ENCODE peak calls at places on chromosomes 16 and 17, in nine cellular contexts. Z is transverse colon, B is suprapubic skin, H is stomach, V is GM23338, D is K562, L is GM12878, P is breast epithelium, M is HCT116. N is an unnamed sample.

GRCh38 chr17:72578817-72579470 is 458.1 kb downstream of the SOX9 start:
- DNase-seq in Z (no peak), B (no peak), H (no peak), V (no peak), D (no peak), L (no peak), P (no peak), M (no peak), N (no peak)

GRCh38 chr17:78130439-78131101 is at the start of gene TMC8:
- DNase-seq in Z (peak), B (peak), H (peak), V (no peak), D (peak), L (no peak), P (no peak), M (no peak), N (no peak)

GRCh38 chr17:14427914-14428639 is 127.2 kb downstream of the HS3ST3B1 start:
- DNase-seq in Z (peak), B (no peak), H (no peak), V (no peak), D (no peak), L (peak), P (no peak), M (no peak), N (no peak)

GRCh38 chr17:74235040-74235581 is 21.7 kb downstream of the TTYH2 start:
- DNase-seq in Z (no peak), B (no peak), H (no peak), V (no peak), D (no peak), L (peak), P (no peak), M (no peak), N (no peak)

GRCh38 chr17:76537288-76537577 is 276 bp downstream of the CYGB start:
- DNase-seq in Z (no peak), B (no peak), H (peak), V (no peak), D (no peak), L (no peak), P (peak), M (no peak), N (no peak)

GRCh38 chr17:55348749-55349354 is 72.8 kb downstream of the MMD start:
- DNase-seq in Z (peak), B (no peak), H (peak), V (peak), D (peak), L (no peak), P (no peak), M (peak), N (no peak)

GRCh38 chr16:72844225-72844920 is 203.6 kb downstream of the ZFHX3 start:
- DNase-seq in Z (no peak), B (no peak), H (no peak), V (no peak), D (no peak), L (peak), P (no peak), M (no peak), N (no peak)

GRCh38 chr16:66190411-66190810 is 176.1 kb upstream of the CDH5 start:
- DNase-seq in Z (no peak), B (no peak), H (no peak), V (no peak), D (no peak), L (no peak), P (no peak), M (no peak), N (no peak)

GRCh38 chr17:57456622-57457021 is 200.3 kb downstream of the MSI2 start:
- DNase-seq in Z (no peak), B (no peak), H (no peak), V (no peak), D (no peak), L (no peak), P (no peak), M (no peak), N (no peak)

GRCh38 chr17:40707720-40708119 is 4.2 kb upstream of the KRT24 start:
- DNase-seq in Z (no peak), B (peak), H (no peak), V (no peak), D (no peak), L (no peak), P (no peak), M (no peak), N (no peak)

GRCh38 chr17:80261159-80261894 is 675 bp downstream of the RNF213 start:
- DNase-seq in Z (peak), B (no peak), H (peak), V (peak), D (peak), L (no peak), P (peak), M (no peak), N (no peak)

GRCh38 chr16:69404275-69404805 is 18.5 kb upstream of the TERF2 start:
- DNase-seq in Z (peak), B (no peak), H (peak), V (peak), D (peak), L (no peak), P (no peak), M (peak), N (no peak)

GRCh38 chr16:87806608-87807546 is 41.1 kb upstream of the KLHDC4 start:
- DNase-seq in Z (peak), B (no peak), H (peak), V (no peak), D (peak), L (no peak), P (no peak), M (peak), N (no peak)

GRCh38 chr17:76831316-76831715 is 36.9 kb upstream of the MGAT5B start:
- DNase-seq in Z (no peak), B (no peak), H (no peak), V (no peak), D (no peak), L (no peak), P (no peak), M (no peak), N (no peak)

GRCh38 chr17:64005734-64006167 is 7.6 kb downstream of the PRR29 start:
- DNase-seq in Z (peak), B (peak), H (peak), V (no peak), D (peak), L (no peak), P (no peak), M (no peak), N (peak)

GRCh38 chr17:78892936-78893379 is 10.0 kb downstream of the CEP295NL start:
- DNase-seq in Z (no peak), B (no peak), H (no peak), V (no peak), D (no peak), L (no peak), P (no peak), M (no peak), N (no peak)

GRCh38 chr17:72187544-72187943 is 66.7 kb downstream of the SOX9 start:
- DNase-seq in Z (peak), B (no peak), H (peak), V (no peak), D (no peak), L (no peak), P (no peak), M (no peak), N (no peak)

GRCh38 chr16:9004183-9004582 is 40.5 kb upstream of the USP7 start:
- DNase-seq in Z (no peak), B (no peak), H (no peak), V (no peak), D (no peak), L (no peak), P (no peak), M (no peak), N (no peak)

GRCh38 chr17:80265205-80266068 is 4.8 kb downstream of the RNF213 start:
- DNase-seq in Z (no peak), B (no peak), H (no peak), V (no peak), D (no peak), L (peak), P (no peak), M (no peak), N (no peak)

GRCh38 chr17:69357701-69358100 is 30.8 kb upstream of the ABCA5 start:
- DNase-seq in Z (no peak), B (no peak), H (no peak), V (peak), D (no peak), L (no peak), P (no peak), M (no peak), N (no peak)

GRCh38 chr17:1928976-1929375 is 96.2 kb downstream of the RTN4RL1 start:
- DNase-seq in Z (no peak), B (no peak), H (no peak), V (no peak), D (no peak), L (no peak), P (no peak), M (no peak), N (no peak)

DNA sequence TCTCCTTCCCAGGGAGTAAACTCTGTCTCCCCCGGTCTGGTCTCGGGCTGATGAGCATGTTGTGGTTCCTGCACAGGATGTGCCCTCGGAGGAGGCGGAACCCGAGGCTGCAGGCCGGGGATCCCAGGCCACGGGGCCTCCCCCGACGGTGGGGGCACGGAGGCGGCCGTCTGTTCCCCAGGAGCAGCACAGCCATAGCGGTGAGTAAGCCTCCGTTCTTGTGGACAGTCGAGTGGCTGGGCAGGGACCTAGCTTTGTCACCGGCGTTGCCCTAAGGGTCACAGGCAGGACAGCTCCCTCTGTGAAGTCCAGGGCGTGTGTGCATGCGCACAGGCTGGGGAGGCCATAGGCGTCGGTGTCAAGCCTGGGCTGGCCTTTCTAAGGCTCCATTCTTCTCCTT is 3.5 kb downstream of the ZNF213 start:
- DNase-seq in Z (no peak), B (no peak), H (no peak), V (no peak), D (no peak), L (no peak), P (no peak), M (no peak), N (no peak)
- TF ChIP-seq POLR2AphosphoS5 in Z (no peak), B (no peak), H (no peak), V (no peak), D (no peak), L (no peak), P (no peak), M (no peak), N (no peak)

DNA sequence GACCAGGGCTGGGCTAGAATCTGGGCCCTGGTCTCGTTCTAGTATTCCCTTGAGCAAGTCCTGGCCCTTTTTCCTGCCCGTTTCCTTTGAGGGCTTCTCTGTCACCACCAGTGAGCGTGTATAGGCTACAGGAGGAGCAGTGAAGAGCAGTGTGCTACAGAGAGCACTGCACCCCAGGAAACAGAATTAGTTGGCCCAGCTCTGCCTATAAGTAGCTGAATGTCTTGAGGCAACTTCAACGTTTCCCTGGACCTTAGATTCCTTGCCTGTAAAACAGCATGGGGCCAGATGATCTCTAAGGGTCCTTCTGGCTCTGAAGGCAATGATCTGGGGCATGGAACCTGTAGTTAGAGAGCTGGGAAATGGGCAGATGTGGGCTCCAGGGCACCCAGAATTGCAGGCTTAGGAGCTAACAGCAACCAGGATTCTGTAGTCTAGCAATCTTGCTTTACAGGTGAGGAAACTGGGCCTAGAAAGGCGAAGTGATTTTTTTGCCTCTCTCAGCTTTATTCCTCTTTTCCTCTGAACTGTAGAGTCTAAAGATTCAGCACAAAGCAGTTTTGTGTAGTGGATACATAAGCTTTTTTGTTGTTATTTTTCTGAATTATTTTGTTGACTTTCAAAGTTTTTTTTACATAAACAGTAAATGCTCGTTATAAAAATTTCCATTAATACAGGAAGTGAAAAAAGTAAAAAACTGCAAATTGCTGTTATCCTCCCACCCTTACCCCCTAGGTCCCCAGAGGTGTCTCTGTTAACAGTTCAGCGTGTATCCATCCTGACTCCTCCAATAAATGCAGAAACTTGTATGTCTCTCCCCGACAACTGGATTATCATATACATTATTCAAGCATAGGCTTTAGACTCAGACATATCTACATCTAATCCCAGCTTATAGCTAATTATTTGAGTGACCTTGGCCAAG is 1.7 kb upstream of the MYL4 start:
- DNase-seq in Z (no peak), B (no peak), H (no peak), V (no peak), D (no peak), L (no peak), P (no peak), M (no peak), N (no peak)
- H3K27ac ChIP-seq in Z (no peak), B (no peak), H (peak), V (no peak), D (no peak), L (peak), P (no peak), M (no peak), N (no peak)

GRCh38 chr16:89531821-89532526 is 23.8 kb downstream of the SPG7 start:
- DNase-seq in Z (no peak), B (no peak), H (no peak), V (no peak), D (no peak), L (no peak), P (no peak), M (no peak), N (no peak)
- TF ChIP-seq POLR2AphosphoS5 in Z (no peak), B (no peak), H (no peak), V (no peak), D (no peak), L (no peak), P (no peak), M (no peak), N (no peak)

DNA sequence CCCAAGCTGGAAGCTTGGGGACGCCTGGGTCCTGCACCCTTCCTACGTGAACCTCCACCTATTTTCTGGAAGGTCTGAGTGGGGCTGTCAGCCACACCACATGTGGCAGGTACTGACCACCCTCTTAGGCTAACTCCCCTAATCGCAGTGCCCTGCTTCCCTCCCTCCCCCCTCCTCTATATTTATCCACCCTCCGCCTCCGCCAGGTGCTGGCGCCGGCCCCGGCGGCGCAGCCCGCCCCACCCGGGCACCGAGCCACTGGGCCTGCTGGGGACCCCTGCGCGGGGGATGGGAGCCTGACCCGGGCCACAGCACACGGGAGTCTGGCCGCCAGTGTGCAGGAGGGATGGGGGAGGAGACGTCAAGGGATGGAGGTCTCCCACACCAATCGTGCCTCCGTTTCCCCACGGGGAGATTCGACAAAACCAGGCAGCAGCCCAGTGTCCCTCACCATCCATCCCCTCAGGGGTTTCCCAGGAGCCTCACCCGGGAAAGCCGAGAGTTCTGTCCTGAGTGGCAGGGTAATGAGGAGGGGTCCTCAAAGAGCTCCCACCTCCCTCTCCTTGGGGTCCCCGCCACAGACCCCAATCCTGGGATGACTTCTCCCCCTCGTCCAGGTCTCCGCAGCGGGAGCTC is 1.3 kb downstream of the PLEKHH3 start:
- DNase-seq in Z (peak), B (peak), H (peak), V (peak), D (peak), L (no peak), P (no peak), M (no peak), N (no peak)
- H3K27ac ChIP-seq in Z (peak), B (peak), H (peak), V (no peak), D (peak), L (peak), P (peak), M (peak), N (peak)

DNA sequence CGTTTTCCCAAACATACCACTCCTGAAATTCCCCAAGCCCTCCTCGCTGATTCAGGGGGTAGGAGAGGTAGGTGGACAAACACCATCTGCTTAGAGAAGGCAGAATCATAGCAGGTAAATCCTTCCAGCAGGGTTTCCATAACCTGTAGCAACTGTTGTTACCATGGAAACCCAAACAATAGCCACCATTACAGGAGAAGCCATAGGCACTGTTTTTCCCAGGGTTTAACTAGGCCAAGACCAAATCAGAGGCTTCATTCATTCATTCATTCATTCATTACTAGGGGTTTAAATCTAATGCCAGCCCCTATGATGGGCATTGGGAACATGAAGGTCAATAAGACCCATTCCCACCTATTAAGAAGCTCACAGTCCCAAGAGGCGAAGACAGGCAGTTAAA is 25.5 kb upstream of the CIITA start:
- DNase-seq in Z (no peak), B (no peak), H (no peak), V (peak), D (no peak), L (no peak), P (no peak), M (no peak), N (no peak)
- TF ChIP-seq POLR2AphosphoS5 in Z (no peak), B (no peak), H (no peak), V (no peak), D (no peak), L (no peak), P (no peak), M (no peak), N (no peak)

DNA sequence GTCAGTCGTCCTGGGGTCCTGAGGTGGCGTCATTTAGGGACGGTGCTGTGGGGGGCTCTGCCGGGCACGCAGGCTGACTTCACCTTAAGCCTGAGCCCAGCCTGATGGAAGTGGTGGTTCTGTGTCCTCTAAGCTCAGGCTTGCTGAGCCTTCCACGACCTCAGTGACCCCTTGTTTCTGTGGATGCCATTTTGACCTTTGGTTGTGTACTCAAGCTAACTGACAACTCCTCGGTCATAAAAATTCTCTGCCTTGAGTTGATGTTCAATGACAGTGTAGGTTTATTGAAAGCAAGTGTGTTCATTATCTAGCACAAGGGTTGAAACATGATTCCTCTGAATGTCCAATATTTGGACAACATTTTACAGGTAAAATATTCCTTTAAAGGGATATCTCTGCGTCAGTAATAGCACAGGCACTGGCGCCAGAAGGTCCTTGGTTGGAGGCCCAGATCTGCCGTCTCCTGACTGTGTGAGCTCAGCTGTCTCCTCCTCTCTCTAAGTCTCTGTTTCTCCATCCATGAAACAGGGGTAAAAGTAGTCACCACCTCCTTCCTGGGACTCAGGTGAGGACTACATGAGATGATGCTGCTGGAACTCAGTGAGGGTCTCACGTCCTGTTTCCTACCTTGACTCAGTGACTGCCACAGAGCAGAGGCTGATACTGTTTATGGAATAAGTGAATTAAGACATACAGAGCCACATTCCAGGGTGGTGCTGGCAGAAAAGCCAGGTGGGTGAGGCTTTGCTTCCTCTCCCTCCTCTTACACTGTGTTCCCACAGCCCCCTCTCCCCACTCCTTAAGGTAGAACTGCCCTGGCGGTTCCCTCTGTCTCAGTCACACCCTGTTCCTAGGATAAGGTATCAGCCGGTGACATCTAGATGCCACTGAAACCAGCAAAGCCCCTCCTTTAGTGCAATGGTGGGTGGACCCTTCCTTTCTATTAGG is 75.7 kb downstream of the IRF8 start:
- DNase-seq in Z (peak), B (no peak), H (peak), V (no peak), D (no peak), L (no peak), P (no peak), M (no peak), N (no peak)
- H3K27ac ChIP-seq in Z (peak), B (no peak), H (peak), V (no peak), D (no peak), L (no peak), P (no peak), M (no peak), N (no peak)